ENCODE peak calls at places on chromosomes 1 and 21, in four cellular contexts. One of them, this sample, is unnamed.

GRCh38 chr21:37873655-37874054 is 42.6 kb downstream of the KCNJ6 start:
- DNase-seq in K562: no peak
- DNase-seq in HepG2: no peak
- DNase-seq in GM12891: no peak
- DNase-seq in this sample: no peak

GRCh38 chr1:212247179-212247721 is 38.0 kb upstream of the PPP2R5A start:
- DNase-seq in K562: no peak
- DNase-seq in HepG2: peak
- DNase-seq in GM12891: no peak
- DNase-seq in this sample: no peak

GRCh38 chr1:32749726-32750224 is 47.2 kb upstream of the SYNC start:
- DNase-seq in K562: no peak
- DNase-seq in HepG2: no peak
- DNase-seq in GM12891: no peak
- DNase-seq in this sample: no peak

GRCh38 chr1:79588719-79589118 is 582.2 kb upstream of the ADGRL4 start:
- DNase-seq in K562: no peak
- DNase-seq in HepG2: no peak
- DNase-seq in GM12891: no peak
- DNase-seq in this sample: no peak

GRCh38 chr1:165395522-165396300 is 39.2 kb upstream of the LMX1A start:
- DNase-seq in K562: no peak
- DNase-seq in HepG2: no peak
- DNase-seq in GM12891: no peak
- DNase-seq in this sample: no peak

GRCh38 chr1:151485685-151486255 is 25.4 kb upstream of the CGN start:
- DNase-seq in K562: no peak
- DNase-seq in HepG2: peak
- DNase-seq in GM12891: no peak
- DNase-seq in this sample: no peak

GRCh38 chr1:113947388-113948107 is 18.4 kb downstream of the HIPK1 start:
- DNase-seq in K562: no peak
- DNase-seq in HepG2: no peak
- DNase-seq in GM12891: no peak
- DNase-seq in this sample: no peak

GRCh38 chr1:10538608-10539355 is 64.0 kb downstream of the PEX14 start:
- DNase-seq in K562: no peak
- DNase-seq in HepG2: no peak
- DNase-seq in GM12891: no peak
- DNase-seq in this sample: no peak

GRCh38 chr1:95257758-95258157 is 23.7 kb downstream of the RWDD3 start:
- DNase-seq in K562: no peak
- DNase-seq in HepG2: peak
- DNase-seq in GM12891: no peak
- DNase-seq in this sample: no peak

GRCh38 chr1:162903246-162903645 is 42.3 kb upstream of the CCDC190 start:
- DNase-seq in K562: no peak
- DNase-seq in HepG2: no peak
- DNase-seq in GM12891: no peak
- DNase-seq in this sample: no peak

GRCh38 chr21:21210552-21210951 is 212.3 kb downstream of the NCAM2 start:
- DNase-seq in K562: no peak
- DNase-seq in HepG2: no peak
- DNase-seq in GM12891: no peak
- DNase-seq in this sample: no peak

GRCh38 chr1:94787676-94788075 is 32.5 kb upstream of the SLC44A3 start:
- DNase-seq in K562: no peak
- DNase-seq in HepG2: no peak
- DNase-seq in GM12891: no peak
- DNase-seq in this sample: no peak

GRCh38 chr1:23567996-23568607 is 8.8 kb upstream of the ID3 start:
- DNase-seq in K562: peak
- DNase-seq in HepG2: no peak
- DNase-seq in GM12891: no peak
- DNase-seq in this sample: no peak

GRCh38 chr1:58763214-58763613 is 20.6 kb downstream of the JUN start:
- DNase-seq in K562: no peak
- DNase-seq in HepG2: peak
- DNase-seq in GM12891: no peak
- DNase-seq in this sample: no peak

GRCh38 chr21:38999148-38999547 is 184.1 kb downstream of the PSMG1 start:
- DNase-seq in K562: no peak
- DNase-seq in HepG2: no peak
- DNase-seq in GM12891: no peak
- DNase-seq in this sample: no peak

GRCh38 chr1:60547821-60548220 is 474.3 kb upstream of the C1orf87 start:
- DNase-seq in K562: no peak
- DNase-seq in HepG2: no peak
- DNase-seq in GM12891: no peak
- DNase-seq in this sample: no peak

GRCh38 chr1:221164029-221164428 is 284.8 kb downstream of the HLX start:
- DNase-seq in K562: no peak
- DNase-seq in HepG2: no peak
- DNase-seq in GM12891: no peak
- DNase-seq in this sample: no peak

GRCh38 chr1:81387446-81387845 is 413.3 kb upstream of the ADGRL2 start:
- DNase-seq in K562: no peak
- DNase-seq in HepG2: no peak
- DNase-seq in GM12891: no peak
- DNase-seq in this sample: no peak

GRCh38 chr21:42317826-42318746 is 2.9 kb upstream of the TFF3 start:
- DNase-seq in K562: no peak
- DNase-seq in HepG2: no peak
- DNase-seq in GM12891: no peak
- DNase-seq in this sample: no peak

GRCh38 chr1:228782662-228783414 is 47.6 kb downstream of the RHOU start:
- DNase-seq in K562: no peak
- DNase-seq in HepG2: peak
- DNase-seq in GM12891: no peak
- DNase-seq in this sample: no peak

GRCh38 chr1:20569523-20570098 is 17.2 kb downstream of the FAM43B start:
- DNase-seq in K562: peak
- DNase-seq in HepG2: no peak
- DNase-seq in GM12891: no peak
- DNase-seq in this sample: no peak

GRCh38 chr21:14273736-14274538 is 58.0 kb downstream of the RBM11 start:
- DNase-seq in K562: peak
- DNase-seq in HepG2: no peak
- DNase-seq in GM12891: no peak
- DNase-seq in this sample: no peak

GRCh38 chr1:160130939-160131338 is 15.4 kb downstream of the ATP1A2 start:
- DNase-seq in K562: no peak
- DNase-seq in HepG2: no peak
- DNase-seq in GM12891: no peak
- DNase-seq in this sample: no peak

GRCh38 chr1:111449703-111450017 is 396 bp downstream of the ATP5PB start:
- DNase-seq in K562: no peak
- DNase-seq in HepG2: no peak
- DNase-seq in GM12891: no peak
- DNase-seq in this sample: no peak

GRCh38 chr1:111446967-111447892 is 1.8 kb downstream of the WDR77 start:
- DNase-seq in K562: no peak
- DNase-seq in HepG2: peak
- DNase-seq in GM12891: no peak
- DNase-seq in this sample: no peak

GRCh38 chr1:111448482-111448917 is 556 bp downstream of the WDR77 start:
- DNase-seq in K562: peak
- DNase-seq in HepG2: no peak
- DNase-seq in GM12891: no peak
- DNase-seq in this sample: peak

GRCh38 chr1:111450185-111450584 is 921 bp downstream of the ATP5PB start:
- DNase-seq in K562: no peak
- DNase-seq in HepG2: no peak
- DNase-seq in GM12891: no peak
- DNase-seq in this sample: no peak

DNA sequence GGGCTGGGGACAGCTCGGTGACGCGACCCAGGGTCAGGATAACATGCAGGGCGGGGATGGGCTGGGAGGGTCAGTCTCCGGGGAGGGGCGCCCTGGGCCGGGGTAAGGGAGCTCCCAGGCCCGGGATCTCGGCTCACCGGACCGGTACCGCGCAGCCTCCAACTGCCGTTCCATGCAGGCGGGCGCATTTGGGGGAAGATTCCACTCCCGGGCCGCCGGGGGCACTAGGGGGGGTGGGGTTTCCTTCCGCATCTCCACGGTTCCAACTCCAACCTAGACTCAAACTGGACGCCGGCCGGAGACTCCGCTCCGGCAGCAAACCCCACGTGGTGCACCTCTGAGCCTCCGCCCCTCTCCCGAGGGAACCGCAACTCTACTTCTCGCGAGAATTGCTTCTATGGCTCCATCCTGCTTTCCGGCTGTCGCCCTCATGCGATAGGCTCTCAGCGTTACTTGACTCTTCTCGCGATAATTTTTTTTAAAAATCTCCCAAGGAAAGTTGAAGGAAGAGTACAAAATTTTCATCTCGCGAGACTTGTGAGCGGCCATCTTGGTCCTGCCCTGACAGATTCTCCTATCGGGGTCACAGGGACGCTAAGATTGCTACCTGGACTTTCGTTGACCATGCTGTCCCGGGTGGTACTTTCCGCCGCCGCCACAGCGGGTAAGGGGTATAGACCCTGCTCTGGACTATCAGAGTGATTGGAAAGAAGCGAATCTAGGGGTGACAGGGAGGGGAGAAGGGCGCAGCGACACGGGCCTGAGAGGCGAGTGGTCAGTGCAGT is at the start of the genes ATP5PB and WDR77:
- DNase-seq in K562: peak
- DNase-seq in HepG2: peak
- DNase-seq in GM12891: peak
- DNase-seq in this sample: peak
- TF ChIP-seq POLR2A in K562: peak
- TF ChIP-seq POLR2A in HepG2: peak
- TF ChIP-seq POLR2A in GM12891: peak
- TF ChIP-seq POLR2A in this sample: peak

GRCh38 chr1:238252033-238252802 is 361.5 kb upstream of the ZP4 start:
- DNase-seq in K562: peak
- DNase-seq in HepG2: no peak
- DNase-seq in GM12891: no peak
- DNase-seq in this sample: no peak

GRCh38 chr1:238258510-238258909 is 367.8 kb upstream of the ZP4 start:
- DNase-seq in K562: no peak
- DNase-seq in HepG2: no peak
- DNase-seq in GM12891: no peak
- DNase-seq in this sample: no peak

GRCh38 chr1:238254935-238255334 is 364.2 kb upstream of the ZP4 start:
- DNase-seq in K562: no peak
- DNase-seq in HepG2: no peak
- DNase-seq in GM12891: no peak
- DNase-seq in this sample: no peak

GRCh38 chr1:238257018-238257417 is 366.3 kb upstream of the ZP4 start:
- DNase-seq in K562: no peak
- DNase-seq in HepG2: no peak
- DNase-seq in GM12891: no peak
- DNase-seq in this sample: no peak
- TF ChIP-seq TAF1 in K562: no peak
- TF ChIP-seq TAF1 in HepG2: no peak
- TF ChIP-seq TAF1 in GM12891: no peak
- TF ChIP-seq TAF1 in this sample: no peak

GRCh38 chr1:112284796-112285195 is 111.2 kb upstream of the CTTNBP2NL start:
- DNase-seq in K562: no peak
- DNase-seq in HepG2: no peak
- DNase-seq in GM12891: no peak
- DNase-seq in this sample: no peak
- TF ChIP-seq POLR2AphosphoS5 in K562: no peak
- TF ChIP-seq POLR2AphosphoS5 in HepG2: no peak
- TF ChIP-seq POLR2AphosphoS5 in GM12891: no peak
- TF ChIP-seq POLR2AphosphoS5 in this sample: no peak

GRCh38 chr1:201503397-201504176 is 3.3 kb downstream of the CSRP1 start:
- DNase-seq in K562: no peak
- DNase-seq in HepG2: peak
- DNase-seq in GM12891: no peak
- DNase-seq in this sample: no peak
- TF ChIP-seq POLR2A in K562: no peak
- TF ChIP-seq POLR2A in HepG2: peak
- TF ChIP-seq POLR2A in GM12891: no peak
- TF ChIP-seq POLR2A in this sample: no peak

GRCh38 chr1:183911285-183911684 is 106.4 kb downstream of the RGL1 start:
- DNase-seq in K562: no peak
- DNase-seq in HepG2: no peak
- DNase-seq in GM12891: no peak
- DNase-seq in this sample: peak

GRCh38 chr1:183913556-183913955 is 108.6 kb downstream of the RGL1 start:
- DNase-seq in K562: no peak
- DNase-seq in HepG2: no peak
- DNase-seq in GM12891: no peak
- DNase-seq in this sample: no peak

GRCh38 chr1:183910780-183911179 is 105.9 kb downstream of the RGL1 start:
- DNase-seq in K562: no peak
- DNase-seq in HepG2: no peak
- DNase-seq in GM12891: no peak
- DNase-seq in this sample: no peak

GRCh38 chr1:183914283-183914682 is 109.4 kb downstream of the RGL1 start:
- DNase-seq in K562: no peak
- DNase-seq in HepG2: no peak
- DNase-seq in GM12891: no peak
- DNase-seq in this sample: no peak

GRCh38 chr1:183912265-183912886 is 107.5 kb downstream of the RGL1 start:
- DNase-seq in K562: no peak
- DNase-seq in HepG2: no peak
- DNase-seq in GM12891: no peak
- DNase-seq in this sample: no peak
- TF ChIP-seq TAF1 in K562: no peak
- TF ChIP-seq TAF1 in HepG2: no peak
- TF ChIP-seq TAF1 in GM12891: no peak
- TF ChIP-seq TAF1 in this sample: no peak

DNA sequence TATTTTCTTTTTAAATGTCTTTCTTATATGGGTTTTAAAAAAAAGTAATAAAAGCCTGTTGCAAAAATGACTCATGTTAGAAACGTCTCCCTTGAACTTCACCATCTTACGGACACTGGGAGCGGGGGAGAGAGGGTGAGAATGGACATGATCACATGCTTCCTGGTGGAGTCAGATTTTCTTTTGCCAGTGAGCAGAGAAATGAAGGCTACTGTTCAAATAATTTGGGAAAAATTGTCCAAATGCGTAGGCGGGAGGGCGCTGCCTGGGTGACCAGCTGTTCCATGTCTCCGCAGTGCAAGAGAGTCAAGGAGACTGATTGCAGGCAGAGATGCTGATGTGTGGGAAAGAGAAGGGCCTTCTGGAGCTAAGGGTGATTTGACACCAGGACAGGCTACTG is 23.1 kb downstream of the EIF2D start:
- DNase-seq in K562: no peak
- DNase-seq in HepG2: no peak
- DNase-seq in GM12891: no peak
- DNase-seq in this sample: no peak
- TF ChIP-seq POLR2AphosphoS5 in K562: no peak
- TF ChIP-seq POLR2AphosphoS5 in HepG2: no peak
- TF ChIP-seq POLR2AphosphoS5 in GM12891: no peak
- TF ChIP-seq POLR2AphosphoS5 in this sample: no peak

This sample was measured in GM12892.